ENCODE peak calls at places on chromosomes 6 and 20, in six cellular contexts. E, V, B, L, K and Y are unnamed samples.

GRCh38 chr6:36052092-36052491 is 24.5 kb downstream of the MAPK14 start:
- DNase-seq in K (no peak), V (peak), B (no peak), L (no peak), E (peak), Y (no peak)

GRCh38 chr6:167668019-167668753 is 158.5 kb upstream of the AFDN start:
- DNase-seq in B (no peak), E (no peak), V (no peak), L (no peak), K (no peak), Y (no peak)

GRCh38 chr6:28003661-28004060 is 46.6 kb downstream of the OR2B6 start:
- DNase-seq in E (no peak), K (no peak), L (no peak), V (no peak), B (no peak), Y (no peak)

GRCh38 chr6:4712291-4712690 is 63.9 kb upstream of the CDYL start:
- DNase-seq in V (no peak), K (no peak), E (no peak), L (no peak), B (no peak), Y (no peak)

GRCh38 chr20:6636209-6637159 is 131.0 kb upstream of the BMP2 start:
- DNase-seq in E (no peak), L (no peak), B (peak), V (peak), K (no peak), Y (no peak)

GRCh38 chr6:99348823-99349619 is 453 bp downstream of the FAXC start:
- DNase-seq in V (no peak), E (no peak), L (peak), B (peak), K (peak), Y (no peak)

GRCh38 chr6:153568601-153569000 is 437.5 kb upstream of the RGS17 start:
- DNase-seq in K (no peak), V (peak), E (no peak), L (no peak), B (peak), Y (no peak)

GRCh38 chr6:119349041-119349340 is 570 bp downstream of the MAN1A1 start:
- DNase-seq in K (no peak), B (no peak), V (no peak), L (no peak), E (no peak), Y (no peak)

GRCh38 chr6:75524322-75524972 is 30.8 kb upstream of the FILIP1 start:
- DNase-seq in B (peak), V (peak), E (peak), L (no peak), K (no peak), Y (no peak)

GRCh38 chr6:13487122-13488014 is at the start of gene GFOD1:
- DNase-seq in E (peak), V (peak), L (peak), K (peak), B (peak), Y (peak)

GRCh38 chr20:63433756-63434531 is 38.5 kb downstream of the KCNQ2 start:
- DNase-seq in K (no peak), E (no peak), V (no peak), B (no peak), L (no peak), Y (no peak)

GRCh38 chr6:167795874-167796667 is 30.6 kb upstream of the AFDN start:
- DNase-seq in K (no peak), B (no peak), V (no peak), E (peak), L (peak), Y (no peak)

GRCh38 chr20:49446808-49447207 is 35.7 kb downstream of the KCNB1 start:
- DNase-seq in K (peak), V (peak), L (peak), E (no peak), B (peak), Y (no peak)

GRCh38 chr6:120272038-120272437 is 922.5 kb upstream of the MAN1A1 start:
- DNase-seq in L (no peak), V (no peak), K (no peak), B (no peak), E (no peak), Y (no peak)

GRCh38 chr6:161749576-161749975 is 475.7 kb upstream of the AGPAT4 start:
- DNase-seq in B (no peak), E (no peak), K (no peak), V (no peak), L (no peak), Y (no peak)

GRCh38 chr6:34234667-34235604 is 1.7 kb upstream of the HMGA1 start:
- DNase-seq in E (no peak), V (no peak), K (no peak), L (peak), B (no peak), Y (peak)

GRCh38 chr6:86581833-86582232 is 355.5 kb upstream of the HTR1E start:
- DNase-seq in L (no peak), E (no peak), K (no peak), B (no peak), V (no peak), Y (no peak)

GRCh38 chr20:62122659-62123449 is 579 bp downstream of the LSM14B start:
- DNase-seq in E (no peak), B (no peak), K (peak), V (peak), L (no peak), Y (peak)

GRCh38 chr6:54085047-54085446 is 26.2 kb upstream of the MLIP start:
- DNase-seq in L (no peak), E (no peak), V (no peak), K (no peak), B (no peak), Y (no peak)
- TF ChIP-seq CTCF in L (no peak), E (no peak), V (no peak), K (no peak), B (no peak), Y (no peak)

GRCh38 chr6:148528292-148528691 is 185.7 kb downstream of the SASH1 start:
- DNase-seq in E (no peak), V (no peak), L (no peak), K (no peak), B (no peak), Y (no peak)
- TF ChIP-seq CTCF in E (peak), V (peak), L (peak), K (no peak), B (peak), Y (no peak)

GRCh38 chr20:8757146-8757545 is 311.7 kb upstream of the PLCB4 start:
- DNase-seq in E (no peak), B (peak), K (no peak), L (no peak), V (peak), Y (no peak)
- TF ChIP-seq CTCF in E (no peak), B (no peak), K (no peak), L (no peak), V (no peak), Y (no peak)

DNA sequence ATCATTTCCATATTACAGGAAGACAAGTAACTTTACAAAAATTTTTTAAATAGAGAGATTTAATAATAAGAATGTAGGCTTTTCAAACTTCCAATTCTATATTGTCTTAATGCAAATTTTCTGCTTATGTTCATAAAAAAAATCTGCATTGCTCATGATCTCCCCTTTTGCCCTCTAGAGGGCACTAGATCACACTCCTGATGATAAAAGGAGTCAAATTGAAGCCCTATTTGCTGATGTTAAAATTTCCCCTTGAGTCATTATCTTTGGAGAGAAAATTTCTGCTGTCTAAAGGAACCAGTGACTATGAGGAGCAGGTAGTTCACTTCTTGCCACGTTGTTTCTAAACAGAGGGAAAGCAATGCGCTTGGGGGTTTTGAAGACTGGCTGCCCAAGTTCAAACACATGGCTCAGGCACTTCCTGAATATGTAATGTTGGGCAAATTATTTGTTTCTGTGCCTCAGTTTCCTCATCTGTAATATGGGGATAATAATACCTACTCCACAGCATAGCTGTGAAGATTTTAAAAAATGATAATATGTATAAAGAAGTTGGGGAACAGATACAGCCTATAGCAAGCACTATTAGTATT is 874.2 kb downstream of the TFAP2A start:
- DNase-seq in E (peak), L (no peak), V (peak), B (peak), K (no peak), Y (peak)
- TF ChIP-seq CTCF in E (peak), L (peak), V (peak), B (peak), K (peak), Y (peak)